ENCODE peak calls at places on chromosomes 5 and 9, in eight cellular contexts. A is A549; B is HCT116; J is CD8-positive, alpha-beta T cell; H is GM23248; I is GM23338; U is CD8-positive, alpha-beta memory T cell; N is colonic mucosa. L is an unnamed sample. For H3K4me1, the result is how much of the 10 kb centered on the place peaks cover.

GRCh38 chr9:121690316-121690715 is 38.9 kb downstream of the DAB2IP start:
- DNase-seq in A (no peak), B (no peak), J (no peak), H (peak), I (no peak), U (no peak), N (no peak), L (no peak)

GRCh38 chr5:112338681-112339337 is 80.3 kb downstream of the EPB41L4A start:
- DNase-seq in A (no peak), B (no peak), J (no peak), H (peak), I (no peak), U (no peak), N (no peak), L (no peak)

GRCh38 chr5:126975791-126976190 is 54.6 kb downstream of the MARCHF3 start:
- DNase-seq in A (no peak), B (no peak), J (no peak), H (no peak), I (no peak), U (no peak), N (no peak), L (no peak)

GRCh38 chr9:120918931-120919638 is 7.5 kb downstream of the TRAF1 start:
- DNase-seq in A (no peak), B (no peak), J (no peak), H (no peak), I (no peak), U (no peak), N (no peak), L (no peak)

GRCh38 chr9:18829858-18830257 is 203.2 kb downstream of the SAXO1 start:
- DNase-seq in A (no peak), B (no peak), J (no peak), H (peak), I (no peak), U (no peak), N (no peak), L (no peak)

GRCh38 chr5:956941-957729 is 51.5 kb upstream of the NKD2 start:
- DNase-seq in A (peak), B (no peak), J (no peak), H (peak), I (peak), U (no peak), N (no peak), L (no peak)

GRCh38 chr5:146340260-146341081 is 1.8 kb downstream of the POU4F3 start:
- DNase-seq in A (no peak), B (no peak), J (no peak), H (peak), I (peak), U (no peak), N (peak), L (no peak)

GRCh38 chr5:175478384-175479124 is at the start of gene SFXN1:
- DNase-seq in A (peak), B (peak), J (peak), H (peak), I (peak), U (peak), N (peak), L (no peak)

GRCh38 chr5:154510156-154510555 is 32.1 kb upstream of the HAND1 start:
- DNase-seq in A (no peak), B (no peak), J (no peak), H (peak), I (no peak), U (no peak), N (no peak), L (no peak)

GRCh38 chr5:76422175-76422574 is 19.1 kb downstream of the IQGAP2 start:
- DNase-seq in A (no peak), B (no peak), J (no peak), H (no peak), I (no peak), U (no peak), N (no peak), L (no peak)

GRCh38 chr9:136695955-136696354 is 8.7 kb upstream of the AGPAT2 start:
- DNase-seq in A (no peak), B (no peak), J (no peak), H (no peak), I (no peak), U (no peak), N (no peak), L (no peak)

GRCh38 chr5:124698774-124699173 is 47.7 kb downstream of the ZNF608 start:
- DNase-seq in A (no peak), B (no peak), J (no peak), H (peak), I (no peak), U (no peak), N (no peak), L (no peak)

GRCh38 chr9:106106396-106106795 is 412.1 kb downstream of the TMEM38B start:
- DNase-seq in A (no peak), B (no peak), J (no peak), H (no peak), I (no peak), U (no peak), N (no peak), L (no peak)

GRCh38 chr9:121267689-121268597 is at the start of gene GSN:
- DNase-seq in A (peak), B (no peak), J (peak), H (peak), I (peak), U (peak), N (peak), L (no peak)

GRCh38 chr5:172561151-172561550 is 79.9 kb upstream of the NEURL1B start:
- DNase-seq in A (no peak), B (no peak), J (no peak), H (peak), I (no peak), U (no peak), N (no peak), L (no peak)

GRCh38 chr9:69594180-69594579 is 78.0 kb downstream of the APBA1 start:
- DNase-seq in A (no peak), B (no peak), J (no peak), H (no peak), I (no peak), U (no peak), N (no peak), L (no peak)

GRCh38 chr5:10726913-10727517 is 34.0 kb downstream of the DAP start:
- DNase-seq in A (no peak), B (no peak), J (no peak), H (no peak), I (no peak), U (no peak), N (no peak), L (no peak)

GRCh38 chr5:154729613-154730012 is 25.6 kb upstream of the LARP1 start:
- DNase-seq in A (no peak), B (no peak), J (no peak), H (no peak), I (no peak), U (no peak), N (peak), L (no peak)

GRCh38 chr5:6733411-6734242 is 20.4 kb downstream of the TENT4A start:
- DNase-seq in A (no peak), B (no peak), J (no peak), H (peak), I (no peak), U (no peak), N (no peak), L (no peak)
- H3K4me1 ChIP-seq in A (under half), B (under half), J (under half), H (under half), I (under half), U (under half), N (under half), L (half or more)

DNA sequence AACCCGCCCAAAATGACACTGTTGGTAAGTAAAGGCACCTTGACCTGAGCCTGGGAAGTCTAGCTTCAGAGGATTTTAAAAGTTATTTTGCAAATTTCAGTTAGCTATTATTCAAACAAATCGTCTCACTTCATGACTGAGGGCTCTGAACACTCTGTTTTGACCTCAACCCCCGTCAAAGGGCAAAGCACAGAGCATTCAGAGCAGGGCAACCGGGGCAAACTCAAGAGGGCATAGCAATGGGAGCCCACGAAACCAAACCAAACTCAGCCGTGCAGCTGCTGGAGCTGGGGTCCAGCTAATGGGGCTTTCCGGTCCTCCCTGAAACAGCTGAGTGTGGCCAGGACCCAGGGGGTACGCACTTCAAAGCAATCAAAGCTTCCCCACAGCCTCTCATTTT is 1.6 kb downstream of the C9 start:
- DNase-seq in A (no peak), B (no peak), J (no peak), H (peak), I (no peak), U (no peak), N (no peak), L (no peak)
- H3K4me1 ChIP-seq in A (under half), B (under half), J (under half), H (under half), I (under half), U (under half), N (under half), L (under half)

GRCh38 chr5:148967783-148968182 is 95.1 kb downstream of the SH3TC2 start:
- DNase-seq in A (no peak), B (no peak), J (no peak), H (peak), I (no peak), U (no peak), N (peak), L (peak)

GRCh38 chr5:148969291-148969690 is 93.6 kb downstream of the SH3TC2 start:
- DNase-seq in A (no peak), B (no peak), J (no peak), H (no peak), I (no peak), U (no peak), N (no peak), L (no peak)

GRCh38 chr5:148966937-148967336 is 95.9 kb downstream of the SH3TC2 start:
- DNase-seq in A (no peak), B (no peak), J (no peak), H (no peak), I (no peak), U (no peak), N (peak), L (peak)

GRCh38 chr5:148970228-148970627 is 92.6 kb downstream of the SH3TC2 start:
- DNase-seq in A (no peak), B (no peak), J (no peak), H (no peak), I (peak), U (no peak), N (peak), L (no peak)

DNA sequence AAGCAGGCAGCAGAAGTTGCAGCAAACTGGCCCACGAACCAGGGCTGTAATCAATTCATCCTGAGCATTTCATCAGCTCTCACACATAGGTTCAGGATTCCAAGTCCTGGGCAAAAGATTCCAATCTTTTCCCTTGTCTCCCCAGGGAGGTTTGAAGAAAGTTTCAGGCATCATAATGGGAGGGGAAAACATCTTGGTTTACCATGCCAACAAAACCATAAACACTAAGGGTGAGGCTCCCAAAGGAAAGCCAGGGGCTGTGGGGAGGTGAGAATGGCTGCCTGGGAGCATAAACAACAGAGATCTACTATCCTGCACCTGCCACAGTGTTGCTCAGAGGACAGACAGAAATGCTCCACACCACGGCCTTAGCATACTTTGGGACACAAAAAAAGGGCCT is 94.6 kb downstream of the SH3TC2 start:
- DNase-seq in A (no peak), B (no peak), J (no peak), H (peak), I (no peak), U (no peak), N (no peak), L (no peak)
- H3K4me1 ChIP-seq in A (under half), B (half or more), J (under half), H (under half), I (under half), U (under half), N (under half), L (under half)

GRCh38 chr5:159208508-159209437 is 580 bp downstream of the RNF145 start:
- DNase-seq in A (no peak), B (no peak), J (peak), H (peak), I (peak), U (peak), N (peak), L (no peak)

GRCh38 chr5:159207616-159208507 is 1.5 kb downstream of the RNF145 start:
- DNase-seq in A (peak), B (peak), J (peak), H (peak), I (peak), U (peak), N (peak), L (peak)

GRCh38 chr5:159207222-159207615 is 2.1 kb downstream of the RNF145 start:
- DNase-seq in A (no peak), B (no peak), J (no peak), H (peak), I (no peak), U (no peak), N (no peak), L (no peak)

GRCh38 chr5:159206818-159207217 is 2.5 kb downstream of the RNF145 start:
- DNase-seq in A (no peak), B (no peak), J (no peak), H (peak), I (no peak), U (no peak), N (no peak), L (no peak)

GRCh38 chr5:159206368-159206767 is 3.0 kb downstream of the RNF145 start:
- DNase-seq in A (no peak), B (no peak), J (no peak), H (peak), I (no peak), U (no peak), N (no peak), L (no peak)
- H3K4me1 ChIP-seq in A (half or more), B (under half), J (half or more), H (under half), I (under half), U (half or more), N (under half), L (half or more)

GRCh38 chr9:125655691-125656410 is 51.2 kb downstream of the MAPKAP1 start:
- DNase-seq in A (no peak), B (no peak), J (no peak), H (no peak), I (peak), U (no peak), N (no peak), L (no peak)
- H3K4me1 ChIP-seq in A (under half), B (under half), J (under half), H (under half), I (half or more), U (under half), N (under half), L (under half)

DNA sequence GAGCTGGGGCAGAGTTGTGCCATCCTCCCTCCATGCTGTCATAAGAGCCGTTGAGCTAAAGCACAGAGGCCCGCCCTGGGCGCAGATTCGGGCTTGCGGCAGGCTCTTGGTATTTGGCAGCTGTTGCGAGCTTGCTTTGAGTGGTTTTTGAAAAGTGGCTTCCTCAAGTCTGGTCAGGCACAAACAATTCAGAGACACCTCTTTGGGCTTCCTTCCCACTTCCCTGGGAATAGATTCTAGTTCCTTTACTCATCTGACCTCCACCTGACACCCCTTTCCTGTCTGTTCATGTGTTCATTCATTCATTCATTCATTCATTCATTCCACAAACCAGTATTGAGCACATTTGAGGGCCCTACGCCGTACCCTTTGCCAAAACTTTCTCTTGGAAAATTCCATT is 27.4 kb downstream of the NCS1 start:
- DNase-seq in A (no peak), B (no peak), J (no peak), H (peak), I (no peak), U (no peak), N (no peak), L (no peak)
- H3K4me1 ChIP-seq in A (under half), B (under half), J (under half), H (under half), I (under half), U (under half), N (under half), L (half or more)

GRCh38 chr5:122362361-122362760 is 50.3 kb downstream of the SNCAIP start:
- DNase-seq in A (no peak), B (no peak), J (no peak), H (no peak), I (no peak), U (no peak), N (no peak), L (no peak)

GRCh38 chr5:122355324-122355723 is 43.3 kb downstream of the SNCAIP start:
- DNase-seq in A (no peak), B (no peak), J (no peak), H (no peak), I (no peak), U (no peak), N (no peak), L (no peak)

GRCh38 chr5:122356868-122357267 is 44.8 kb downstream of the SNCAIP start:
- DNase-seq in A (no peak), B (no peak), J (no peak), H (no peak), I (no peak), U (no peak), N (no peak), L (no peak)

GRCh38 chr5:122354293-122354692 is 42.3 kb downstream of the SNCAIP start:
- DNase-seq in A (no peak), B (no peak), J (no peak), H (no peak), I (peak), U (no peak), N (no peak), L (no peak)

GRCh38 chr5:122358382-122358990 is 46.4 kb downstream of the SNCAIP start:
- DNase-seq in A (no peak), B (no peak), J (no peak), H (no peak), I (no peak), U (no peak), N (no peak), L (no peak)
- H3K4me1 ChIP-seq in A (under half), B (under half), J (under half), H (under half), I (under half), U (under half), N (under half), L (under half)

GRCh38 chr9:129323376-129323998 is 145.4 kb upstream of the IER5L start:
- DNase-seq in A (no peak), B (no peak), J (no peak), H (peak), I (no peak), U (no peak), N (no peak), L (no peak)
- H3K4me1 ChIP-seq in A (under half), B (under half), J (under half), H (under half), I (under half), U (under half), N (under half), L (half or more)

GRCh38 chr5:158756873-158757272 is 342.8 kb downstream of the EBF1 start:
- DNase-seq in A (no peak), B (no peak), J (no peak), H (peak), I (peak), U (no peak), N (no peak), L (no peak)
- H3K4me1 ChIP-seq in A (under half), B (under half), J (under half), H (half or more), I (under half), U (under half), N (under half), L (under half)